ENCODE peak calls at places on chromosomes 3 and 15, in six cellular contexts. F, D, S, N, V and H are unnamed samples.

GRCh38 chr3:148791296-148791695 is 36.3 kb upstream of the CPB1 start:
- DNase-seq in D (no peak), N (peak), F (no peak), V (no peak), S (peak), H (no peak)

GRCh38 chr3:24640330-24640877 is 145.8 kb upstream of the THRB start:
- DNase-seq in S (peak), D (no peak), F (no peak), N (no peak), V (peak), H (no peak)

GRCh38 chr3:52153389-52154096 is 680 bp downstream of the POC1A start:
- DNase-seq in V (no peak), N (no peak), F (no peak), D (peak), S (peak), H (no peak)

GRCh38 chr3:148757238-148757930 is 59.7 kb downstream of the AGTR1 start:
- DNase-seq in N (no peak), D (no peak), F (no peak), S (no peak), V (peak), H (no peak)

GRCh38 chr15:69881310-69881660 is 216.4 kb downstream of the TLE3 start:
- DNase-seq in S (no peak), D (no peak), V (no peak), F (no peak), N (no peak), H (no peak)

GRCh38 chr15:71044006-71044405 is 71.3 kb upstream of the THSD4 start:
- DNase-seq in F (no peak), V (no peak), S (no peak), D (no peak), N (no peak), H (no peak)

GRCh38 chr3:165852150-165852549 is 14.9 kb upstream of the BCHE start:
- DNase-seq in D (no peak), N (no peak), S (no peak), F (no peak), V (no peak), H (no peak)

GRCh38 chr15:83698294-83698693 is 44.4 kb downstream of the ADAMTSL3 start:
- DNase-seq in F (no peak), D (no peak), N (no peak), V (no peak), S (no peak), H (no peak)

GRCh38 chr3:56825579-56826438 is 24.1 kb upstream of the ARHGEF3 start:
- DNase-seq in V (no peak), N (no peak), F (no peak), S (peak), D (no peak), H (no peak)

GRCh38 chr3:127074900-127075360 is 92.0 kb downstream of the PLXNA1 start:
- DNase-seq in S (peak), F (no peak), N (no peak), V (peak), D (no peak), H (no peak)

GRCh38 chr15:35737521-35737920 is 191.6 kb upstream of the DPH6 start:
- DNase-seq in D (no peak), N (no peak), S (no peak), F (no peak), V (no peak), H (no peak)